ENCODE peak calls at places on chromosomes 7 and 10, in six cellular contexts. X, N, C, L, S and I are unnamed samples.

GRCh38 chr7:150410680-150411346 is 31.7 kb downstream of the ZNF775 start:
- DNase-seq in S (no peak), L (no peak), C (no peak), N (no peak), X (no peak), I (no peak)

GRCh38 chr7:4856336-4857056 is 5.3 kb downstream of the PAPOLB start:
- DNase-seq in S (no peak), X (no peak), C (no peak), L (no peak), N (no peak), I (no peak)

GRCh38 chr10:90437452-90437851 is 420.4 kb downstream of the HTR7 start:
- DNase-seq in L (no peak), S (no peak), N (no peak), C (no peak), X (no peak), I (no peak)

GRCh38 chr7:47299496-47299895 is 282.4 kb downstream of the TNS3 start:
- DNase-seq in C (no peak), L (no peak), X (no peak), S (no peak), N (peak), I (no peak)

GRCh38 chr10:35635576-35635975 is 6.5 kb downstream of the FZD8 start:
- DNase-seq in N (peak), X (no peak), S (no peak), L (peak), C (no peak), I (no peak)

GRCh38 chr7:2517678-2518077 is 1.9 kb upstream of the LFNG start:
- DNase-seq in C (no peak), N (no peak), S (no peak), X (no peak), L (no peak), I (no peak)

GRCh38 chr7:98211676-98212531 is 665 bp downstream of the BHLHA15 start:
- DNase-seq in C (no peak), S (no peak), X (no peak), N (no peak), L (no peak), I (no peak)

GRCh38 chr7:37901890-37902524 is 14.6 kb downstream of the SFRP4 start:
- DNase-seq in C (no peak), N (no peak), L (no peak), X (no peak), S (no peak), I (no peak)

GRCh38 chr10:110919349-110919931 is at the start of gene SHOC2:
- DNase-seq in X (peak), N (peak), S (peak), L (peak), C (no peak), I (peak)

GRCh38 chr10:86285136-86285790 is 81.3 kb downstream of the GRID1 start:
- DNase-seq in S (no peak), N (peak), X (no peak), L (no peak), C (no peak), I (no peak)

GRCh38 chr10:52440612-52441285 is 126.7 kb downstream of the DKK1 start:
- DNase-seq in S (no peak), X (no peak), N (no peak), L (no peak), C (no peak), I (no peak)

GRCh38 chr7:128259131-128260056 is 18.3 kb downstream of the LEP start:
- DNase-seq in N (peak), X (no peak), L (no peak), C (no peak), S (no peak), I (no peak)

GRCh38 chr7:2017483-2017891 is 215.3 kb downstream of the MAD1L1 start:
- DNase-seq in L (no peak), S (no peak), N (no peak), C (no peak), X (no peak), I (no peak)

GRCh38 chr10:43922335-43923280 is 273.9 kb upstream of the ZNF32 start:
- DNase-seq in N (no peak), S (no peak), C (no peak), X (no peak), L (no peak), I (no peak)

GRCh38 chr10:87619705-87620104 is 40.0 kb upstream of the PAPSS2 start:
- DNase-seq in X (no peak), L (no peak), N (no peak), C (no peak), S (no peak), I (no peak)

GRCh38 chr10:79026341-79026761 is 42.4 kb upstream of the ZMIZ1 start:
- DNase-seq in N (no peak), C (no peak), S (no peak), L (no peak), X (no peak), I (no peak)

GRCh38 chr7:143389316-143390097 is 8.4 kb downstream of the ZYX start:
- DNase-seq in X (no peak), C (no peak), L (no peak), N (no peak), S (no peak), I (no peak)

GRCh38 chr7:27248427-27248806 is 5.8 kb downstream of the EVX1 start:
- DNase-seq in S (no peak), X (no peak), N (no peak), C (no peak), L (no peak), I (no peak)

DNA sequence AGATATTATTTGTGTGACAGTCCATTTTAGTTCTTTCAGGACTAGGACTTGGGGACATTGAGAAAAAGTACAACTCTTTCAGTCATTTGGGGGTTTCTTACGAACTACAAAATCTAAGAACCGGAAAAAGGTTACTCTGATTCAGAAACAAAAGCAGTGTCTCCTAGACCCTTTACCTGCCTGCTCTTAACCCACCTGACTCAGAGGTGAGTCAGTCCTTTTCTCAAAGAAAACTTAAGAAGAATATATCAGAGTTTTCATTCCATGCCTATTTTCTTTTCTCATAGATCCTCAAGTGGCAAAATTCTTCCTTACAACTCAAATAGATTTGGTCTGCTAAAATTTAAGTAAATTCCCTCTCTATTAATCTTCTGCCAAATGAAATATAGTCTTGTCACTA is 114.9 kb upstream of the PTN start:
- DNase-seq in N (no peak), L (no peak), X (no peak), S (no peak), C (no peak), I (no peak)
- H3K27ac ChIP-seq in N (no peak), L (no peak), X (no peak), S (peak), C (no peak), I (no peak)

DNA sequence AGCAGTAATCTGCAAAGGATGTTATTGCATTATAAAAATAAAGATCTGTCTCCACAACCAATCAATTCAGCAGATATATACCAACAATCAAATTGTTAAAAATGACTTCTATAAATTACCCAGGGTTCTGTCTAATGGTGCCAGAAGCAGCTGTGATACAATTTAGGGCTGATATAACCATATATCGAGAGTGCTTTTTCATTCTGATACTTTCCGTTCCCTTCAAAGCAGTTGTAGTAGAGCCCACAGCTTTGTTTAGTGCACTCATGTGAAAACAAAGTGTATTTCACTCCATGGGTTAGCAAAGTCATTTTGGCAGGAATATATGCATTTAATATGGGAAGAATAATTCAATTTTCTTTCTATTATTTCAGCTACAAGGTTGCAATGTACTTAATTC is 83.1 kb upstream of the CHCHD3 start:
- DNase-seq in S (no peak), X (no peak), L (no peak), N (no peak), C (no peak), I (no peak)
- H3K27ac ChIP-seq in S (no peak), X (no peak), L (no peak), N (no peak), C (no peak), I (no peak)

GRCh38 chr7:29652611-29653010 is 89.0 kb downstream of the PRR15 start:
- DNase-seq in S (no peak), N (no peak), L (no peak), C (no peak), X (no peak), I (no peak)
- H3K27ac ChIP-seq in S (no peak), N (no peak), L (no peak), C (no peak), X (no peak), I (no peak)

DNA sequence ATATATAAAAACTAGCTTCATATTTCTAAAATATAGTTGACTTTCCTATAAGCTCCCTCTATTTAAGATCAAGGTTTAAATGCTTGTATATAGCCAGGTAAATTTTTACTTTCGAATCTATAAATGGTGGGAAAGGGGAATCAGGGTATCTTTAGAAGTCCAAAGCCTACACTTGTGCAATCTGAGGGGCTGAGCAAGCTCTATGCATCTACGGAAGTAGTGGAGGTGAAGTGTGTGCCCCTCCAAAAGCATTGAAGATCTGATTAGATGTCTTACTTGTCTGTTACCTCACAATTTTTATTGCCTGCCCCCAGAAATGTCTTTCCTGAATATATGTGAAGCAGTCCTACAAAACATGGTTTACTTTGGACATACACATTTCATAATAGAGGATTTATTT is 1.6 kb downstream of the AKAP9 start:
- DNase-seq in C (no peak), N (no peak), X (no peak), S (no peak), L (no peak), I (no peak)
- H3K27ac ChIP-seq in C (no peak), N (no peak), X (no peak), S (no peak), L (no peak), I (peak)

GRCh38 chr10:111954364-111954763 is 229.2 kb downstream of the GPAM start:
- DNase-seq in N (no peak), S (no peak), L (no peak), X (no peak), C (no peak), I (no peak)

GRCh38 chr10:111956841-111957240 is 226.7 kb downstream of the GPAM start:
- DNase-seq in N (no peak), X (no peak), S (no peak), L (no peak), C (no peak), I (no peak)

GRCh38 chr10:111953949-111954348 is 229.6 kb downstream of the GPAM start:
- DNase-seq in N (no peak), L (no peak), S (no peak), C (no peak), X (no peak), I (no peak)
- H3K27ac ChIP-seq in N (no peak), L (no peak), S (no peak), C (no peak), X (no peak), I (no peak)

GRCh38 chr7:6533893-6534804 is 17.1 kb downstream of the GRID2IP start:
- DNase-seq in S (no peak), L (no peak), C (no peak), X (no peak), N (no peak), I (no peak)

GRCh38 chr7:6529643-6530042 is 21.6 kb downstream of the GRID2IP start:
- DNase-seq in N (no peak), X (no peak), C (no peak), S (no peak), L (no peak), I (no peak)

GRCh38 chr7:6530626-6531491 is 20.4 kb downstream of the GRID2IP start:
- DNase-seq in S (no peak), C (no peak), N (peak), X (no peak), L (no peak), I (no peak)

GRCh38 chr7:6531492-6532279 is 19.6 kb downstream of the GRID2IP start:
- DNase-seq in L (no peak), X (no peak), C (no peak), N (no peak), S (no peak), I (no peak)

GRCh38 chr7:6532516-6532915 is 18.7 kb downstream of the GRID2IP start:
- DNase-seq in X (no peak), C (no peak), N (no peak), L (no peak), S (no peak), I (no peak)
- H3K27ac ChIP-seq in X (no peak), C (no peak), N (no peak), L (no peak), S (no peak), I (no peak)

DNA sequence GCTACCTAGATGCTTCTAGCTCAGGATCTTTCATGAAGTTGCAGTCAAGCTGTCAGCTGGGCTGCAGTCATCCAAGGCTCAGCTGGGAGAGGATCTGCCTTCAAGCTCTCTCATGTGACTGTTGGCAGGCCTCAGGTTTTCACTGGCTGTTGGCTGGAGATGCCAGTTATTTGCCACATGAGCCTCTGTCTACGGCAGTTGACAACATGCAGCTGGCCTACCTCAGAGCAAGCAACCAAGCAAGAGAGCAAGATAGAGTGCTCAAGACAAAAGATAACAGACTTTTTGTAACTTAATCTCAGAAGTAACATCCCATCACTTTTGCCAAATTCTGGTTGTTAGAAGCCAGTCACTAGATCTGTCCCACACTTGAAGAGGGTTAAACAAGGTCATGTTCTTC is 125.8 kb downstream of the TPST1 start:
- DNase-seq in S (no peak), L (no peak), C (no peak), X (no peak), N (peak), I (no peak)
- H3K27ac ChIP-seq in S (peak), L (no peak), C (no peak), X (no peak), N (no peak), I (peak)

GRCh38 chr10:547591-548081 is 141.8 kb downstream of the DIP2C start:
- DNase-seq in S (peak), C (no peak), N (no peak), L (no peak), X (no peak), I (no peak)

GRCh38 chr10:550665-551460 is 138.6 kb downstream of the DIP2C start:
- DNase-seq in N (no peak), L (no peak), S (peak), C (no peak), X (no peak), I (no peak)

GRCh38 chr10:551489-552252 is 137.8 kb downstream of the DIP2C start:
- DNase-seq in C (no peak), S (peak), X (no peak), N (no peak), L (no peak), I (no peak)

GRCh38 chr10:548212-548897 is 141.1 kb downstream of the DIP2C start:
- DNase-seq in N (no peak), X (no peak), L (no peak), C (no peak), S (peak), I (no peak)

GRCh38 chr10:549391-549790 is 140.1 kb downstream of the DIP2C start:
- DNase-seq in S (no peak), C (no peak), N (no peak), L (no peak), X (no peak), I (no peak)
- H3K27ac ChIP-seq in S (no peak), C (no peak), N (no peak), L (no peak), X (no peak), I (no peak)

DNA sequence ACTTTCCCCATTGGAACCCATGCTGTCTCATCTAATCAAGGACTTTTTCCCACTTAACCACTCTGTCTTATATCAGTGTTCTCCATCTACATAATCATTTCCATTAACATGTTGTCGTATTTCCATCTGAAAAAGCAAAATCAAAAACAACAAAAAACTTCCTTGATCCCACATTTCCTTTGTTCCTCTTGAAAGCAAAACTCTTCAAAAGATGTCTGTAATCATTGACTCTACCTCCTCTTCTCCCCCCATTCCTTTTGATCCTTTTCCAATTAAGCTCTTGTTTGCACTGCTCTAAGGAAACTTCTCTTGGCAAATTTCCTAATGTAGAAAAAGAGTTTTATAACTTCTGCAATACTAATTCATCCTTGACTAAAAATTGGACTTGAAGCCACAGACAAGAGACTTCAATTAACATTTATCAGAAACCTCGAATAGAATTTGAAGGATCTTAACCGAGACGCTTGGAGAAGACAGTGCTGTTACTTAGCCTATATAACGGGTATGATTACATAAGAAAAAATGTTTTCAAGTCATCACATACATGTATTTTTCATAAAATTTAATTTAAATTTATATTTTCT is 317.1 kb upstream of the SEMA3C start:
- DNase-seq in L (no peak), C (no peak), N (no peak), X (no peak), S (no peak), I (no peak)
- H3K27ac ChIP-seq in L (no peak), C (no peak), N (no peak), X (no peak), S (no peak), I (no peak)